ENCODE peak calls at places on chromosomes 11 and 22, in ten cellular contexts. W is WTC11; R is CD4-positive, alpha-beta T cell; T is neural crest cell; V is heart left ventricle; P is GM23338; H is CD8-positive, alpha-beta T cell; J is ovary; K is ascending aorta; Z is lower lobe of right lung. S is an unnamed sample.

GRCh38 chr22:43004362-43005035 is 10.4 kb downstream of the PACSIN2 start:
- DNase-seq in W (no peak), R (no peak), T (no peak), V (no peak), P (no peak), H (no peak), J (no peak), K (no peak), Z (peak; percentile 59), S (no peak)

GRCh38 chr22:41833369-41834004 is 582 bp downstream of the SREBF2 start:
- DNase-seq in W (peak; percentile 59), R (peak; percentile 25), T (peak; percentile 14), V (peak; percentile 49), P (peak; percentile 60), H (peak; percentile 43), J (peak; percentile 51), K (no peak), Z (peak; percentile 69), S (no peak)

GRCh38 chr11:20021771-20022362 is 138.4 kb downstream of the DBX1 start:
- DNase-seq in W (peak; percentile 26), R (no peak), T (no peak), V (no peak), P (no peak), H (no peak), J (no peak), K (no peak), Z (no peak), S (no peak)

GRCh38 chr11:17554487-17554886 is 7.4 kb downstream of the OTOG start:
- DNase-seq in W (no peak), R (no peak), T (no peak), V (no peak), P (no peak), H (no peak), J (no peak), K (no peak), Z (no peak), S (no peak)

GRCh38 chr11:119660166-119660720 is 68.8 kb downstream of the NECTIN1 start:
- DNase-seq in W (no peak), R (no peak), T (no peak), V (no peak), P (no peak), H (no peak), J (no peak), K (no peak), Z (no peak), S (no peak)

GRCh38 chr11:72630104-72630852 is 43.9 kb downstream of the PDE2A start:
- DNase-seq in W (no peak), R (no peak), T (no peak), V (no peak), P (no peak), H (no peak), J (no peak), K (no peak), Z (no peak), S (no peak)

GRCh38 chr11:1694846-1695547 is 2.0 kb upstream of the KRTAP5-6 start:
- DNase-seq in W (no peak), R (no peak), T (no peak), V (no peak), P (no peak), H (no peak), J (no peak), K (no peak), Z (peak; percentile 41), S (no peak)

GRCh38 chr22:46696614-46697013 is 41.4 kb downstream of the CERK start:
- DNase-seq in W (no peak), R (no peak), T (no peak), V (no peak), P (no peak), H (no peak), J (no peak), K (no peak), Z (no peak), S (no peak)

GRCh38 chr11:96012086-96012824 is 88.3 kb upstream of the MTMR2 start:
- DNase-seq in W (no peak), R (peak; percentile 52), T (peak; percentile 23), V (no peak), P (peak; percentile 69), H (peak; percentile 25), J (peak; percentile 56), K (no peak), Z (peak; percentile 49), S (peak; percentile 8)

GRCh38 chr22:46074771-46075551 is 75.4 kb upstream of the PPARA start:
- DNase-seq in W (no peak), R (no peak), T (no peak), V (no peak), P (peak; percentile 36), H (no peak), J (no peak), K (peak; percentile 5), Z (peak; percentile 52), S (no peak)

GRCh38 chr11:61004037-61004641 is 32.7 kb downstream of the CD6 start:
- DNase-seq in W (no peak), R (no peak), T (no peak), V (no peak), P (no peak), H (no peak), J (peak; percentile 58), K (no peak), Z (no peak), S (no peak)

GRCh38 chr11:74057251-74058151 is 48.6 kb upstream of the UCP3 start:
- DNase-seq in W (no peak), R (no peak), T (no peak), V (no peak), P (no peak), H (no peak), J (no peak), K (no peak), Z (no peak), S (no peak)

GRCh38 chr22:35195821-35196220 is 61.5 kb upstream of the HMGXB4 start:
- DNase-seq in W (no peak), R (no peak), T (no peak), V (no peak), P (no peak), H (no peak), J (no peak), K (no peak), Z (no peak), S (no peak)

GRCh38 chr11:46987183-46987582 is 50.6 kb downstream of the CSTPP1 start:
- DNase-seq in W (no peak), R (no peak), T (no peak), V (no peak), P (peak; percentile 66), H (no peak), J (no peak), K (no peak), Z (no peak), S (peak; percentile 8)
- TF ChIP-seq CTCF in W (no peak), R (no peak), T (no peak), V (no peak), P (peak; percentile 55), H (no peak), J (no peak), K (no peak), Z (no peak), S (no peak)

GRCh38 chr11:11786771-11787170 is 55.0 kb upstream of the USP47 start:
- DNase-seq in W (no peak), R (no peak), T (no peak), V (no peak), P (peak; percentile 50), H (no peak), J (no peak), K (no peak), Z (no peak), S (peak; percentile 11)
- TF ChIP-seq CTCF in W (no peak), R (no peak), T (peak; percentile 68), V (peak; percentile 24), P (peak; percentile 68), H (no peak), J (no peak), K (peak; percentile 61), Z (peak; percentile 42), S (no peak)

GRCh38 chr11:12235945-12236743 is 125.8 kb downstream of the MICAL2 start:
- DNase-seq in W (no peak), R (peak; percentile 20), T (no peak), V (no peak), P (peak; percentile 73), H (peak; percentile 25), J (no peak), K (no peak), Z (no peak), S (peak; percentile 42)

GRCh38 chr11:12236744-12237101 is 126.3 kb downstream of the MICAL2 start:
- DNase-seq in W (no peak), R (no peak), T (no peak), V (no peak), P (no peak), H (no peak), J (no peak), K (no peak), Z (no peak), S (no peak)

GRCh38 chr11:12234216-12234615 is 123.8 kb downstream of the MICAL2 start:
- DNase-seq in W (no peak), R (no peak), T (no peak), V (no peak), P (no peak), H (no peak), J (no peak), K (no peak), Z (no peak), S (no peak)

GRCh38 chr11:12235080-12235479 is 124.7 kb downstream of the MICAL2 start:
- DNase-seq in W (no peak), R (no peak), T (no peak), V (no peak), P (no peak), H (no peak), J (no peak), K (no peak), Z (no peak), S (no peak)

GRCh38 chr11:12235549-12235944 is 125.2 kb downstream of the MICAL2 start:
- DNase-seq in W (no peak), R (no peak), T (no peak), V (no peak), P (no peak), H (no peak), J (peak; percentile 39), K (no peak), Z (no peak), S (no peak)
- TF ChIP-seq CTCF in W (no peak), R (no peak), T (no peak), V (no peak), P (peak; percentile 52), H (no peak), J (no peak), K (no peak), Z (no peak), S (no peak)

GRCh38 chr11:122113836-122114235 is 2.2 kb downstream of the BLID start:
- DNase-seq in W (no peak), R (no peak), T (no peak), V (no peak), P (no peak), H (no peak), J (no peak), K (no peak), Z (no peak), S (no peak)
- TF ChIP-seq CTCF in W (no peak), R (no peak), T (no peak), V (no peak), P (no peak), H (no peak), J (no peak), K (no peak), Z (no peak), S (no peak)